ENCODE peak calls at places on chromosomes 3 and 15, in six cellular contexts. D is neuronal stem cell, L is mesenteric fat pad, Y is amygdala, T is ACHN, M is NCI-H1105 treated with DMSO at 0.1 percent for 48 hours. Q is an unnamed sample.

GRCh38 chr15:67305506-67305905 is 50.9 kb downstream of the IQCH start:
- DNase-seq in D (no peak), M (no peak), Y (no peak), L (no peak), T (no peak), Q (no peak)

GRCh38 chr15:41153733-41154132 is 37.7 kb upstream of the INO80 start:
- DNase-seq in Y (no peak), D (no peak), M (no peak), L (peak), T (no peak), Q (no peak)

GRCh38 chr3:11553436-11554235 is 90.1 kb downstream of the VGLL4 start:
- DNase-seq in T (no peak), L (no peak), D (no peak), Y (no peak), M (no peak), Q (no peak)

GRCh38 chr15:32774022-32774421 is 56.2 kb downstream of the GREM1 start:
- DNase-seq in T (peak), M (no peak), D (no peak), Y (no peak), L (no peak), Q (no peak)

GRCh38 chr15:42675021-42675420 is 61.9 kb downstream of the CDAN1 start:
- DNase-seq in M (no peak), L (no peak), Y (no peak), D (no peak), T (no peak), Q (no peak)

GRCh38 chr3:73484656-73485248 is 140.0 kb downstream of the PDZRN3 start:
- DNase-seq in L (no peak), Y (no peak), D (no peak), M (no peak), T (no peak), Q (peak)

GRCh38 chr3:31981206-31982181 is at the start of the genes OSBPL10 and ZNF860:
- DNase-seq in D (no peak), T (peak), L (peak), M (peak), Y (peak), Q (peak)

GRCh38 chr3:141231101-141231922 is at the start of gene PXYLP1:
- DNase-seq in Y (peak), M (peak), T (peak), L (peak), D (peak), Q (peak)

GRCh38 chr3:106611841-106612240 is 743.0 kb upstream of the CBLB start:
- DNase-seq in T (no peak), D (no peak), M (no peak), L (no peak), Y (no peak), Q (no peak)

GRCh38 chr15:99702895-99703602 is 30.2 kb downstream of the LYSMD4 start:
- DNase-seq in D (no peak), M (no peak), Y (no peak), L (no peak), T (peak), Q (no peak)

GRCh38 chr15:43483306-43484128 is 9.4 kb downstream of the TP53BP1 start:
- DNase-seq in Y (no peak), L (no peak), D (no peak), T (peak), M (no peak), Q (no peak)

GRCh38 chr3:49386056-49386756 is 25.6 kb downstream of the RHOA start:
- DNase-seq in T (no peak), L (no peak), M (no peak), D (no peak), Y (no peak), Q (no peak)

GRCh38 chr3:155428558-155428957 is 135.1 kb upstream of the STRIT1 start:
- DNase-seq in T (no peak), L (no peak), D (no peak), M (no peak), Y (no peak), Q (no peak)

GRCh38 chr3:158213461-158213860 is 103.6 kb downstream of the RSRC1 start:
- DNase-seq in L (no peak), Y (no peak), D (no peak), M (no peak), T (no peak), Q (no peak)